ENCODE peak calls at places on chromosomes 4 and X, in five cellular contexts. E is NB4, J is stomach, C is body of pancreas, R is A549. L is an unnamed sample.

GRCh38 chr4:159071969-159072765 is 30.7 kb upstream of the RAPGEF2 start:
- DNase-seq in J (no peak), R (no peak), C (no peak), E (no peak), L (no peak)

GRCh38 chr4:74133786-74134499 is 24.0 kb upstream of the MTHFD2L start:
- DNase-seq in J (peak), R (peak), C (peak), E (peak), L (peak)

GRCh38 chrX:110003167-110004156 is 548 bp downstream of the TMEM164 start:
- DNase-seq in E (peak), R (no peak), J (peak), C (peak), L (no peak)

GRCh38 chr4:25966171-25966570 is 52.2 kb downstream of the SMIM20 start:
- DNase-seq in J (no peak), E (no peak), R (no peak), C (no peak), L (no peak)

GRCh38 chr4:104818579-104818978 is 323.9 kb upstream of the CXXC4 start:
- DNase-seq in C (no peak), J (no peak), E (no peak), R (no peak), L (no peak)

GRCh38 chr4:110878413-110878812 is 255.5 kb upstream of the PITX2 start:
- DNase-seq in E (no peak), R (no peak), C (no peak), J (no peak), L (no peak)

GRCh38 chrX:153778684-153779101 is 2.1 kb upstream of the SRPK3 start:
- DNase-seq in E (peak), J (no peak), C (no peak), R (peak), L (no peak)

GRCh38 chr4:1469043-1469442 is 62.8 kb upstream of the NKX1-1 start:
- DNase-seq in R (no peak), J (no peak), C (no peak), E (no peak), L (no peak)

GRCh38 chr4:159353422-159354116 is 250.7 kb downstream of the RAPGEF2 start:
- DNase-seq in J (no peak), R (no peak), C (no peak), E (no peak), L (no peak)

GRCh38 chrX:119721926-119722325 is 29.0 kb upstream of the SEPTIN6 start:
- DNase-seq in J (no peak), E (no peak), C (no peak), R (no peak), L (no peak)

GRCh38 chrX:85379174-85379907 is at the start of gene POF1B:
- DNase-seq in E (no peak), R (peak), C (peak), J (peak), L (no peak)

GRCh38 chr4:90099795-90100194 is 27.4 kb upstream of the CCSER1 start:
- DNase-seq in E (peak), J (no peak), R (no peak), C (no peak), L (no peak)

GRCh38 chr4:88162636-88163035 is 4.2 kb upstream of the ABCG2 start:
- DNase-seq in R (no peak), E (no peak), C (no peak), J (no peak), L (no peak)

GRCh38 chrX:8844157-8844556 is 43.0 kb upstream of the FAM9A start:
- DNase-seq in C (no peak), J (no peak), R (no peak), E (no peak), L (no peak)

GRCh38 chrX:110741213-110741796 is 54.3 kb downstream of the CHRDL1 start:
- DNase-seq in C (no peak), R (peak), J (no peak), E (no peak), L (no peak)

GRCh38 chr4:71293705-71294104 is 45.1 kb upstream of the SLC4A4 start:
- DNase-seq in J (no peak), E (no peak), C (no peak), R (no peak), L (no peak)

GRCh38 chrX:8273451-8273894 is 102.4 kb upstream of the VCX2 start:
- DNase-seq in C (no peak), R (no peak), J (no peak), E (no peak), L (no peak)

GRCh38 chr4:76053730-76054129 is 17.9 kb upstream of the CXCL11 start:
- DNase-seq in C (no peak), E (peak), J (no peak), R (no peak), L (no peak)

GRCh38 chrX:150050387-150050786 is 112.1 kb upstream of the EOLA2 start:
- DNase-seq in E (no peak), J (no peak), C (no peak), R (no peak), L (no peak)

GRCh38 chr4:30600246-30600645 is 119.9 kb upstream of the PCDH7 start:
- DNase-seq in E (peak), C (no peak), J (no peak), R (no peak), L (no peak)

GRCh38 chrX:103722505-103722904 is 11.8 kb downstream of the TMEM31 start:
- DNase-seq in C (no peak), E (no peak), J (no peak), R (no peak), L (no peak)

GRCh38 chr4:40809058-40809457 is 59.3 kb downstream of the NSUN7 start:
- DNase-seq in E (no peak), R (no peak), J (no peak), C (no peak), L (no peak)

GRCh38 chr4:8524595-8525382 is 55.4 kb upstream of the GPR78 start:
- DNase-seq in J (no peak), C (no peak), E (no peak), R (no peak), L (no peak)
- TF ChIP-seq POLR2A in J (no peak), C (no peak), E (no peak), R (no peak), L (no peak)

GRCh38 chr4:147756417-147756816 is 24.5 kb downstream of the ARHGAP10 start:
- DNase-seq in E (no peak), R (no peak), J (no peak), C (no peak), L (no peak)

GRCh38 chr4:147753047-147753446 is 21.2 kb downstream of the ARHGAP10 start:
- DNase-seq in J (no peak), C (no peak), R (no peak), E (no peak), L (no peak)

GRCh38 chr4:147749811-147750321 is 18.0 kb downstream of the ARHGAP10 start:
- DNase-seq in E (no peak), R (no peak), J (no peak), C (no peak), L (no peak)

GRCh38 chr4:147755567-147756295 is 23.8 kb downstream of the ARHGAP10 start:
- DNase-seq in E (no peak), J (no peak), C (no peak), R (no peak), L (no peak)

GRCh38 chr4:147754037-147754445 is 22.2 kb downstream of the ARHGAP10 start:
- DNase-seq in E (no peak), J (no peak), R (peak), C (no peak), L (no peak)
- TF ChIP-seq POLR2A in E (no peak), J (no peak), R (no peak), C (no peak), L (no peak)

GRCh38 chr4:82430193-82431025 is at the start of the genes ENOPH1 and HNRNPDL:
- DNase-seq in R (peak), C (peak), J (peak), E (peak), L (peak)
- TF ChIP-seq POLR2A in R (peak), C (peak), J (peak), E (peak), L (no peak)

GRCh38 chr4:103076777-103077347 is 301 bp upstream of the SLC9B2 start:
- DNase-seq in J (no peak), R (no peak), C (no peak), E (no peak), L (no peak)

GRCh38 chr4:103074598-103075434 is 1.7 kb downstream of the SLC9B2 start:
- DNase-seq in J (no peak), R (peak), C (no peak), E (peak), L (no peak)

GRCh38 chr4:103074039-103074438 is 2.5 kb downstream of the SLC9B2 start:
- DNase-seq in J (no peak), R (no peak), C (no peak), E (no peak), L (no peak)

GRCh38 chr4:103075435-103075893 is 1.1 kb downstream of the SLC9B2 start:
- DNase-seq in J (no peak), E (peak), C (no peak), R (peak), L (no peak)

DNA sequence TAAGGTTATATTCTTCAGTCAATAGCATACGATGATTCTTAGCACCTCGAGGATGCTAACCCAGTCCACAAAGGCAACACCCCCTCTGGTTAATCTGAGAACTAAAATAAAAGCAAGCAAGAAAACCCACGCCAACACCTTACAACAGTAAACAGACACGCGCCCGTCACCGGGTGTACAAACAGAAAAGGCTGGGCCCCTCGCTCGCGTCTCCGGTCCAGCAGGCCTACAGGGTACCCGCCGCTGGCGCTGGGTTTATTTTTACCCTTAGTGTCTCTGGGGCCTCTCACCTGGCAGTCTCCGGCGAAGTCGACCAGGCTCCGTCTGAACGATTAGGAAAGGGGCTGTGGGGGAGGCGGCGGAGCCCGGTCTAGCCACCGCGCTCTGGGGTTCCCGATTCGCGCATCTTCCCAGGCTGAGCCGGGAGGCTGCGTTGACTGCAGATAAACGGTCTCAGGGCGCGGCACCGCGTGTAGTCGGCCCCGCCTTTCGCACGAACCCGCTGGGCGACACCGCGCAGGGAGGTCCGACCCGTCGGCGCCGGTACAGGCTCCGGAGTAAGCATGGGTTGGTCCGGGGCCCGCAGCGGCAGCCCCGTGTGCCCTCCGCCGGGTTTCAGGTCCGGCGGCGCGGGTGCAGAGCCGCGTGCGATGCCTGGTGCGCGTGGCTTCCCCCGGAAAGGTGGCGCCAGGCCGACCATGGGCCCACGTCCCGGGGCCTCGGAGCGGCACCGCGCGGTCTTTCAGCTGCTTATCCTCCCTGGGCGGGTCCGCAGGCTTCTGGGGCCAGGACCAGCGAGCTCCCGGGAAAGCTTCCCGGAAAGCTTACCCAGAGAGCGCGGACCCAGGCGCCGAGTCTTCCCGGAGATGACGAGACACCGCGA is at the start of gene SLC9B2:
- DNase-seq in J (peak), R (peak), C (peak), E (peak), L (peak)
- TF ChIP-seq POLR2A in J (no peak), R (peak), C (peak), E (peak), L (no peak)

DNA sequence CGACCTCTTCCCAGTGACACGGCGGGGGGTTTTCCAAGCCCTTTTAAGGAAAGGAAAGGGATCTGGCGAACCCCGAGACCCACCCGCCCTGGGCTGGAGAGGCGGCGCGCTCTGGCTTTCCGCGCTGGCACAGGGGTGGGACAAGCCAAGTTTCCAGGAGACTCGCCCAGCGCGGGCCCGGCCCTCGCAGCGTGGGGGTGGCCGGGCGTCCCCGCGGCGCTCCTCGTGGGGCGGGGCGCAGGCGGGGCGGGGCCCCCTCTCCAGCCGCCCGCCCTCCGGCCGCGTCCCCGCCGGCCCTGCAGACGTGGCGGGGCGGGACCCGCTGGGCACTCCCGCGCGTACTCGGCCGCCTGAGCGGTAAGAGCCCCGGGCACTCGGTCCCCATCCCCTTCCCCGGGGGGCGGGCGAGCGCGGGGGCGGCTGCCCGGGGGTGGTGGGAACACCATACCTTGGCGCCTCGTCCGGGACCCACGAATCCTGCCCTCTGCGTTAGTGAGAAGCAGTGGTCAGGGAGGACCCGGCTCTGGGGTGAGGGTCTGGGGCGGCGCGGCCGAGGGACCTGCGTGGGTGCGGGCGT is at the start of gene FAM114A1:
- DNase-seq in J (peak), R (peak), E (peak), C (peak), L (peak)
- TF ChIP-seq POLR2A in J (no peak), R (peak), E (peak), C (peak), L (no peak)

GRCh38 chr4:212438-213174 is 88.3 kb downstream of the ZNF718 start:
- DNase-seq in J (peak), R (no peak), E (no peak), C (peak), L (peak)
- TF ChIP-seq POLR2A in J (no peak), R (no peak), E (no peak), C (peak), L (no peak)

GRCh38 chr4:139177888-139178609 is 1.0 kb upstream of the ELF2 start:
- DNase-seq in J (peak), E (peak), R (peak), C (peak), L (peak)

GRCh38 chr4:139175647-139176298 is 1.2 kb downstream of the ELF2 start:
- DNase-seq in E (no peak), R (no peak), J (no peak), C (no peak), L (no peak)

GRCh38 chr4:139177049-139177887 is at the start of gene ELF2:
- DNase-seq in E (peak), C (peak), R (peak), J (peak), L (peak)

GRCh38 chr4:139171878-139172691 is 4.9 kb downstream of the ELF2 start:
- DNase-seq in R (peak), E (peak), J (no peak), C (no peak), L (no peak)

DNA sequence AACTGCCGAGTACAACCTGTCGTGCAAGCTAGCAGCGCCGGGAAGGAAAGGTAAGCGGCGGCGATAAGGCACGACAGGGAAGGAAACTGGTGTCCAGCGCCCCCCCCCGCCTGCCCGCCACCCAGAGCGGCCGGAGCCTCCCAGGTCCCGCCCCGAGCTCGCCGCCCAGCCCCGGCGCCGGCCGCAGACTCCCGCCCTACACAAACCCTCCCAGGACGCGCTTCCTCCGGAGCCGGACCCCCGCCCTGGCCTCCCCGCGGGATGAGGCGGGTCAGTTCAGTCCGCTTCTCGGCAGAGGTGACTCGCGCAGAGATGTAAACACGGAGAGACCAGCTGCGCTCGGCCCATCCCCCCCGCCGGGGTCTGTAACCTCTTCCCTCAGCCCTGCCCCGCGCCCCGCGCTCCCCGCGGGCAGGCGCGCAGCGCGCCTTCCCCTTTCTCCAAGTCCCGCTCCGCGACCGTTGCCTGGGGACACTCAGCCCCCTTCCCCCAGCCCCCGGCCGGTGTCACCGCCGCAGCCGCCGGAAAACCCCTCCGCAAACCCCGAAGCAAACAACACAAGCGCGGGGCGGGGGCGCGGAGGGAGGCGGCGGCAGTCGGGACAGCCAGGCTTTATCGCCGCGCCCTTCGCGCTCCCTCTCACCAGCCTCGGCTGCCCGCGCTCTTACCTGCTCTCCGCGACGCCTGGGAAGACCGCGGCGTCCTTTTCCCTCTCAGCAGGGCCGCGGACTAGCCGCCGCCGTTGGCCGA is 544 bp downstream of the ELF2 start:
- DNase-seq in E (peak), J (peak), R (peak), C (peak), L (peak)
- TF ChIP-seq POLR2A in E (no peak), J (peak), R (no peak), C (peak), L (no peak)

GRCh38 chr4:13445841-13446790 is 38.0 kb downstream of the RAB28 start:
- DNase-seq in E (no peak), J (no peak), R (no peak), C (no peak), L (no peak)
- TF ChIP-seq POLR2A in E (no peak), J (no peak), R (no peak), C (no peak), L (no peak)